ENCODE peak calls at places on chromosomes 3 and 15, in nine cellular contexts. G is AG09309, F is esophagus muscularis mucosa, S is IMR-90, O is AG09319, Z is KBM-7, M is 8988T, H is endothelial cell of umbilical vein, P is uterus. A is an unnamed sample.

GRCh38 chr3:145125307-145125706 is 1035.7 kb downstream of the PLOD2 start:
- DNase-seq in G (no peak), F (no peak), S (no peak), O (no peak), Z (no peak), M (no peak), H (no peak), P (no peak), A (no peak)

GRCh38 chr15:42581272-42581730 is 5.9 kb downstream of the STARD9 start:
- DNase-seq in G (no peak), F (peak), S (peak), O (no peak), Z (peak), M (peak), H (peak), P (peak), A (peak)

GRCh38 chr3:10437995-10438901 is 67.1 kb downstream of the ATP2B2 start:
- DNase-seq in G (peak), F (no peak), S (peak), O (no peak), Z (peak), M (no peak), H (no peak), P (no peak), A (no peak)

GRCh38 chr15:99058421-99058870 is 46.4 kb upstream of the SYNM start:
- DNase-seq in G (no peak), F (peak), S (no peak), O (no peak), Z (no peak), M (no peak), H (no peak), P (peak), A (no peak)

GRCh38 chr3:160052385-160053047 is 63.9 kb downstream of the IL12A start:
- DNase-seq in G (no peak), F (no peak), S (peak), O (no peak), Z (no peak), M (no peak), H (no peak), P (no peak), A (no peak)

GRCh38 chr3:9008550-9009255 is 45.4 kb upstream of the RAD18 start:
- DNase-seq in G (no peak), F (no peak), S (no peak), O (no peak), Z (no peak), M (no peak), H (no peak), P (no peak), A (peak)

GRCh38 chr15:65829150-65829764 is 37.2 kb upstream of the DENND4A start:
- DNase-seq in G (no peak), F (no peak), S (peak), O (no peak), Z (peak), M (peak), H (peak), P (no peak), A (no peak)

GRCh38 chr3:37969601-37970100 is 20.9 kb upstream of the VILL start:
- DNase-seq in G (no peak), F (no peak), S (no peak), O (no peak), Z (no peak), M (no peak), H (no peak), P (no peak), A (no peak)

GRCh38 chr15:74511583-74511982 is 29.4 kb upstream of the ARID3B start:
- DNase-seq in G (no peak), F (no peak), S (no peak), O (no peak), Z (peak), M (no peak), H (no peak), P (no peak), A (no peak)

GRCh38 chr15:33244471-33244870 is 50.0 kb upstream of the FMN1 start:
- DNase-seq in G (no peak), F (peak), S (no peak), O (no peak), Z (no peak), M (no peak), H (no peak), P (no peak), A (no peak)

A was measured in vagina.